ENCODE peak calls at places on chromosomes 16 and 17, in six cellular contexts. C is tibial artery, R is colonic mucosa, M is coronary artery, P is neural progenitor cell, A is lower leg skin. H is an unnamed sample.

GRCh38 chr17:36703860-36704266 is 102.5 kb downstream of the MRM1 start:
- DNase-seq in C (no peak), R (peak), M (no peak), P (peak), A (no peak), H (peak)

GRCh38 chr16:25009822-25010221 is 5.3 kb downstream of the ARHGAP17 start:
- DNase-seq in C (no peak), R (no peak), M (no peak), P (no peak), A (no peak), H (peak)

GRCh38 chr16:11597268-11597690 is 10.6 kb upstream of the LITAF start:
- DNase-seq in C (no peak), R (peak), M (no peak), P (no peak), A (no peak), H (peak)

GRCh38 chr17:31495049-31495885 is 103.8 kb downstream of the RAB11FIP4 start:
- DNase-seq in C (no peak), R (peak), M (no peak), P (no peak), A (no peak), H (no peak)

GRCh38 chr17:75488693-75489510 is 26.4 kb downstream of the CASKIN2 start:
- DNase-seq in C (no peak), R (no peak), M (peak), P (no peak), A (no peak), H (no peak)

GRCh38 chr16:89201467-89202377 is 1.4 kb upstream of the SLC22A31 start:
- DNase-seq in C (no peak), R (peak), M (no peak), P (peak), A (peak), H (peak)

GRCh38 chr16:25996052-25996451 is 304.3 kb downstream of the HS3ST4 start:
- DNase-seq in C (no peak), R (no peak), M (no peak), P (no peak), A (no peak), H (no peak)

GRCh38 chr17:58277726-58278595 is 2.8 kb downstream of the MPO start:
- DNase-seq in C (no peak), R (no peak), M (no peak), P (no peak), A (no peak), H (no peak)

GRCh38 chr16:51175081-51175480 is 24.0 kb upstream of the SALL1 start:
- DNase-seq in C (no peak), R (no peak), M (no peak), P (no peak), A (no peak), H (no peak)

GRCh38 chr16:12132850-12133249 is 156.3 kb downstream of the SNX29 start:
- DNase-seq in C (no peak), R (no peak), M (no peak), P (no peak), A (no peak), H (peak)

GRCh38 chr17:17781591-17782424 is 55.0 kb downstream of the SREBF1 start:
- DNase-seq in C (peak), R (peak), M (peak), P (peak), A (no peak), H (peak)

GRCh38 chr16:55539049-55539448 is 27.4 kb upstream of the CAPNS2 start:
- DNase-seq in C (no peak), R (no peak), M (no peak), P (no peak), A (no peak), H (peak)

GRCh38 chr17:2798679-2799078 is 2.4 kb downstream of the RAP1GAP2 start:
- DNase-seq in C (no peak), R (no peak), M (no peak), P (peak), A (no peak), H (no peak)

DNA sequence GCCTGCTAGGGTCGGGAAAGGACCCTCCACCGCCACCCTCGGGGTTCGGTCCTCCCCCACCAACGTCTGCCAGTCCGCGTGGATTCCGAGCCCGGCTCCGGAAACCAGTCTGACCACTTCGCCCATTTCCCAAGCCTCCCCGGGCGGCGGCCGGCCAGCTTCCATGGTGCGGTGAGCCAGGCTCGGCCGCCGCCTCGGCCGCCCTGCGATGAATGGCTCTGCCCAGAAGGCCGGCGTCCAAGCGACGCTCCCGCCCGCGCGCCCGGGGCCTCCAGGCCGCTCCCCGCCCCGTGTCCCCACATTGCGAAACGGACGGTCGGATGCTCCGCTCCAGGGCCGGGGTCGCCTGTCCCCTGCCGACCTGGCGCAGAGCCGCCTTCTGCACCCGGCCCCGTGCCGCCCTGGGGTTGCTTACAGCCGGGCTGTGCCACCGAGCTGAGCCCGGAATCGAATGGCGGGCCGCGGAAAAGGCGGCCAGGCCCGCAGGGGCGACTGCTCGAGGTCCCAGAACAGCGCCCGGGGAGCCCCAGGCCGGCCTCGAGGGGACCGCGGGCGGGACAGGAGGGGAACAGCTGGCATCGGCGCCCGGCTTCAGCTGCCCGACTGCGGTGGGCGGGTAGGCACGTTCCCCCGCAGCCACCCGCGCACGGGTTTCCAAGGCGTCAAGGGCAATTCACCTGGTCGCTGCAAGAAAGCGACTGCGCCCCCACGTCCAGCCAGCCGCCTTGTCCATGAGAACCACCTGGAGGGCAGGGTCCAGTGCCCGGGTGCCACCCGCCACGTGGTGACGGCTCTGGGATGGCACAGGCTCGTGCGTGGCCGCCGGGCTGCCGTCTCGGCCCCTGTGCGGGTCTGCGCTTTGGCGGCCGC is 18.3 kb upstream of the CBX8 start:
- DNase-seq in C (no peak), R (peak), M (no peak), P (peak), A (peak), H (no peak)
- H3K4me3 ChIP-seq in C (no peak), R (peak), M (peak), P (peak), A (no peak), H (no peak)

GRCh38 chr16:87602821-87603683 is 744 bp downstream of the JPH3 start:
- DNase-seq in C (no peak), R (no peak), M (no peak), P (peak), A (no peak), H (no peak)
- TF ChIP-seq CTCF in C (no peak), R (no peak), M (no peak), P (no peak), A (no peak), H (no peak)

DNA sequence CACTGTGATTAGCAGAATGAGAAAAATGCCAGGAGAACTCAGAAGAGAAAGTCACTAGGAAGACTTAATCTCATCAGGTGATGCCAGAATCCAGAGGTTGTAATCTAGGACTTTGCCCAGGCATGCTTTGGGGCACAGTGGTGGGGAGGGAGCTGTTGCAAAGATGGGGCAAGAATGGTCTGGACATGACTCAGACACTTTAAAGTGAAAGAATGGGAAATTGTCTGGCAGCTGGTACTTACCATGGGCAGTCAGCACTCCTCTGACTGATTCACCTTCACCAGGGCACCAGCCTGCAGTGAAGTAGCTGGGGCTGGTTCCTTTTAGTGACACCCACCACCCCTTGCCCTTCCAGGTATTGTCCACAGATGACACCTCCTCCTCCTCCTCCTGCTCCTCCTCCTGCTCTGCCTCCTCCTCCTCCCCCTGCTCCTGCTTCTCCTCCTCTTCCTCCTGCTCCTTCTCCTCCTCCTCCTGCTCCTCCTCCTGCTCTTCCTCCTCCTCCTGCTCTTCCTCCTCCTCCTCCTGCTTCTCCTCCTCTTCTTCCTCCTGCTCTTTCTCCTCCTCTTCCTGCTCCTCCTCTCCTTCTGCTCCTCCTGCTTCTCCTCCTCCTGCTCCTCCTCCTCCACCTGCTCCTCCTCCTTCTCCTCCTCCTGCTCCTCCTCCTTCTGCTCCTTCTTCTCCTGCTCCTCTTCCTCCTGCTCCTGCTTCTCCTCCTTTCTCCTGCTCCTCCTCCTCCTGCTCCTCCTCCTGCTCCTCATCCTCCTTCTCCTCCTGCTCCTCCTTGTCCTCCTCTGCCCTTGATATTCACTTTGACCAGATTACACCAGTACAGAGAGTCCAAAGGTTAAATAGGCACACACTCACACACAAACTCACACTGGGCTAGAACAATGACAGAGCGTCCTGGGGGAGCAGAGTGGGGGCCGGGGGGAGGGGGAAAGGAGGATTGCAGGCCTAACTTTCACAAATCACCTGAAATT is at the start of gene CHD9NB:
- DNase-seq in C (no peak), R (peak), M (no peak), P (no peak), A (peak), H (peak)
- H3K4me3 ChIP-seq in C (no peak), R (no peak), M (peak), P (no peak), A (no peak), H (peak)

GRCh38 chr17:48137658-48138057 is 30.1 kb downstream of the SNX11 start:
- DNase-seq in C (no peak), R (no peak), M (no peak), P (no peak), A (no peak), H (no peak)

GRCh38 chr17:48131216-48131824 is 23.8 kb downstream of the SNX11 start:
- DNase-seq in C (no peak), R (peak), M (no peak), P (peak), A (peak), H (peak)

GRCh38 chr17:48132375-48132774 is 24.8 kb downstream of the SNX11 start:
- DNase-seq in C (no peak), R (no peak), M (no peak), P (no peak), A (no peak), H (no peak)

GRCh38 chr17:48139948-48140347 is 32.4 kb downstream of the SNX11 start:
- DNase-seq in C (no peak), R (no peak), M (no peak), P (no peak), A (no peak), H (no peak)

GRCh38 chr17:48134912-48135480 is 27.4 kb downstream of the SNX11 start:
- DNase-seq in C (no peak), R (no peak), M (no peak), P (peak), A (no peak), H (no peak)
- TF ChIP-seq CTCF in C (no peak), R (no peak), M (no peak), P (peak), A (no peak), H (peak)

DNA sequence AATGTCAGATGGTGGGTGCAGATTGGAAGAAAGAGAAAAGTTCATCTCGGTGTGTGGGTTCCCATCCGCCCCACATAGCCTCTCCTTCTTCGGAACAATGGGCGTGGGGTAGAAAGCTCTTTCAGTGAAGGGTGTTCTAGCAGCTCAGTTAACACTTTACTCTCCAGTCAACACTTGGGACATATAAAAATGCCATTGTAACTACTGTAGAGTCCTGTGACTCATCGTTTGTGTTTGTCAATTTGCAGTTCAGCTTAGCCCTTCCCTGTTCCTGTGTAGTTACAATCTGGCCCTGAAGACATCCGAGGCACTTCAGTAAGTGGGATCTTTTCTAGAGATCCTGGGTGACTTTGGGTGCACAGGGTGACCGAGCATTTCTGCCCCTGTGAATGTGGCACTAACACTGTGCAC is 11.5 kb upstream of the CLEC18C start:
- DNase-seq in C (no peak), R (no peak), M (peak), P (no peak), A (peak), H (peak)
- H3K4me3 ChIP-seq in C (no peak), R (no peak), M (no peak), P (no peak), A (no peak), H (no peak)